ENCODE peak calls at places on chromosomes 4 and X, in five cellular contexts. Q, K, D, X and S are unnamed samples.

GRCh38 chr4:1382776-1383727 is 23.2 kb downstream of the NKX1-1 start:
- DNase-seq in K (no peak), X (no peak), Q (no peak), D (no peak), S (no peak)

GRCh38 chr4:90328558-90328957 is 201.4 kb downstream of the CCSER1 start:
- DNase-seq in D (no peak), K (no peak), X (no peak), Q (no peak), S (peak; percentile 44)

GRCh38 chrX:13119386-13119785 is 75.0 kb upstream of the FAM9C start:
- DNase-seq in Q (no peak), K (no peak), X (no peak), D (no peak), S (no peak)

GRCh38 chr4:109962401-109962800 is 49.7 kb downstream of the EGF start:
- DNase-seq in Q (no peak), D (no peak), K (no peak), X (no peak), S (no peak)

GRCh38 chr4:184983660-184984356 is 34.5 kb upstream of the HELT start:
- DNase-seq in X (peak; percentile 42), K (peak; percentile 47), Q (no peak), D (peak; percentile 24), S (peak; percentile 95)

GRCh38 chr4:907691-908437 is 24.3 kb downstream of the GAK start:
- DNase-seq in D (no peak), X (no peak), Q (no peak), K (no peak), S (no peak)

GRCh38 chr4:140996757-140997156 is 136.5 kb downstream of the RNF150 start:
- DNase-seq in X (no peak), D (no peak), K (no peak), Q (no peak), S (no peak)

GRCh38 chr4:118765399-118765798 is 70.5 kb downstream of the SEC24D start:
- DNase-seq in D (no peak), Q (no peak), X (no peak), K (peak; percentile 57), S (no peak)

GRCh38 chrX:136204571-136204970 is 46.6 kb downstream of the MAP7D3 start:
- DNase-seq in Q (no peak), X (no peak), K (no peak), D (no peak), S (no peak)

GRCh38 chrX:84865113-84865512 is 138.6 kb upstream of the APOOL start:
- DNase-seq in D (no peak), X (no peak), K (no peak), Q (no peak), S (no peak)

GRCh38 chrX:100663651-100664050 is 19.7 kb downstream of the SRPX2 start:
- DNase-seq in Q (no peak), K (no peak), X (no peak), D (no peak), S (no peak)

GRCh38 chr4:17380347-17380746 is 131.5 kb downstream of the QDPR start:
- DNase-seq in X (no peak), D (no peak), K (no peak), Q (no peak), S (no peak)

GRCh38 chrX:29397506-29397905 is 810.3 kb downstream of the IL1RAPL1 start:
- DNase-seq in K (no peak), D (no peak), X (no peak), Q (no peak), S (no peak)

GRCh38 chr4:137443031-137443800 is 89.1 kb downstream of the PCDH18 start:
- DNase-seq in Q (no peak), D (no peak), K (no peak), X (no peak), S (no peak)

GRCh38 chrX:96764864-96765263 is 80.2 kb downstream of the DIAPH2 start:
- DNase-seq in D (no peak), X (no peak), Q (no peak), K (no peak), S (no peak)

GRCh38 chr4:150078996-150079581 is 844 bp downstream of the DCLK2 start:
- DNase-seq in X (no peak), K (no peak), Q (peak; percentile 21), D (no peak), S (peak; percentile 77)

GRCh38 chrX:58025979-58026378 is 115.7 kb upstream of the ZXDA start:
- DNase-seq in Q (no peak), D (no peak), K (peak; percentile 5), X (peak; percentile 17), S (peak; percentile 20)

DNA sequence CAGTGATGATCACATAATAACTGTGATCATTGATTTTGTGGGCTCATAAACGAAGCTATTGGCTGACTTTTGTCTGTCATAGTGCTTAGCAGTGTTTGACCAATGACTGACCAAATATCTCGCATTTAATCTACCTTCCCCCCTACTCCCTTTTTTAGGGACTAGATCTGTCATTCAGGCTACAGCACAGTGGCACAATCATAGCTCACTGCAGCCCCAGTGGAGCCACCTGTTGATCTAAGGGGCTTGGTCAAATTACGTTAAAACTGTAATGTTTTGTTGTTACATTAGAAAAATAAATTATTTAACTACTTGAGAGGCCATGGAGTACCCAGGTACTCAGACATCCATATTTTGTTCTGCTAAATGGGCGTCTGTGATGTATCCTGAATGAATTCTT is 1.5 kb downstream of the FUNDC2 start:
- DNase-seq in Q (no peak), D (no peak), X (no peak), K (no peak), S (no peak)
- H3K9ac ChIP-seq in Q (no peak overlapping the region), D (peak overlapping the region; percentile 90), X (peak overlapping the region; percentile 89), K (peak overlapping the region; percentile 49), S (peak overlapping the region; percentile 88)

GRCh38 chrX:10769165-10769564 is 148.8 kb upstream of the MID1 start:
- DNase-seq in X (no peak), D (no peak), K (peak; percentile 22), Q (no peak), S (peak; percentile 36)
- TF ChIP-seq SIN3A in X (no peak), D (no peak), K (no peak), Q (no peak), S (no peak)

DNA sequence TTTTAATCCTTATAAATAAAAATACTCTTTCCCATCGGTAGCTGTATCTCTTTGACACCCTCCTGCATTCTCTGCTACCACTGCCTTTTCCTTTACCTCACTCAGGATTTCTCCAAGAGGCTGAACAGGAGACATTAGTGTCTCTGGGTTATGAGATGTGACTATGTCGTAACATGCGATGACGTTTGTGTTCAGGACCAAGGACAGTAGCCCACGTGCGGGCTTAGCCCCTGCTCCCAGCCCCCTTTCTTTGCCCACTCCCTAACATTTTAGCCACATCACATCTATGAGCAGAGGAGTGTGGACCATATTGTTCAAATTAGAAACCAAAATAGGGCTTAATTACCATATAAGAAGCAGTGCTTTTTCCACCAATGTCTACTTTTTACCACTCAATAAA is 369.3 kb downstream of the FBXW7 start:
- DNase-seq in K (no peak), Q (no peak), D (no peak), X (no peak), S (no peak)
- TF ChIP-seq CHD2 in K (no peak), Q (no peak), D (no peak), X (no peak), S (no peak)

DNA sequence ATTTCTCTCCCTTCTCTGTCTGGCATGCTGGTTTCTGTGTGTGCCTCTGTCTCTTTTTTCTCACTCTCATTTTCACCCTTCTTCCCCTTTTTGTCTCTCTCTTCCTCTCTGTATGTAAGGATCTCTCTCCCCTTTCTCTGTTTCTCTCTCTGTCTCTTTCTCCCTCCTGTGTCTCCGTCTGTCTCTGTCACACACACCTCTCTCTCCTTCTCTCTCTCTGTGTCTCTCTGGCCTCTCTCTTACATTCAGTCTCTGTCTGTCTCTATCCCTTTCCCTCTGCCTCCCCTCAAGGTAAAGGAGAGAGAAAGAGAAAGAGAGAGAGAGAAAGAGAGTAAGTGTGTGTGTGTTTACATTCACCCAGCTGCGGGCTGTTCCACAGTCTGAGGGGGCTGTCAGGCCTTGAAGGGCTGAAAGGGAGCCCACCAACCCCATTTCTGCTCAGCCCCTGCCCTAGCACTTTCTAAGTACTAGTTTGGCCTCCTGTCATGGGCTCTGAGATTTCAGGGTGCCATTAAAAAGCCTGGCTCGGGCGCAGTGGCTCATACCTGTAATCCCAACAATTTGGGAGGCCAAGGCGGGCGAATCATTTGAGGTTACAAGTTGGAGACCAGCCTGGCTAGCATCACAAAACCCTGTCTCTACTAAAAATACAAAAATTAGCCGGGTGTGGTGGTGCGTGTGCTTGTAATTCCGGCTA is 9.6 kb upstream of the TSPYL2 start:
- DNase-seq in Q (no peak), K (no peak), X (no peak), D (no peak), S (no peak)
- H3K9ac ChIP-seq in Q (no peak overlapping the region), K (peak overlapping the region; percentile 45), X (no peak overlapping the region), D (peak overlapping the region; percentile 53), S (no peak overlapping the region)

DNA sequence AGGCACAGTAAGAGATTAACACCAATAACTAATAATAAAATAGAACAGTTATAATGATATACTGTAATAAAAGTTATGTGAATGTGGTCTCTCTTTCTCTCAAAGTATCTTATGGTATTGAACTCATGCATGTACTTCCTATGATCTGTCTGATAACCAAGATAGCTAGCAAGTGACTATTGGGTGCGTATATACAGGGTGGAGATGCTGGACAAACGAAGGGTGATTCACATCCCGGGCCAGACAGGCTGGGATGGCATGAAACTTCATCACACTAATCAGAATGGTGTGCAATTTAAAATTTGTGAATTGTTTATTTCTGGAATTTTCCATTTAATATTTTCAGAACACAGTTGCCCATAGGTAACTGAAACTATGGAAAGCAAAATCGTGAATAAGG is 96.8 kb downstream of the PHEX start:
- DNase-seq in K (no peak), D (no peak), Q (no peak), X (no peak), S (no peak)
- TF ChIP-seq SIN3A in K (no peak), D (no peak), Q (no peak), X (no peak), S (no peak)

GRCh38 chrX:115147220-115147619 is 42.0 kb upstream of the RBMXL3 start:
- DNase-seq in K (peak; percentile 16), D (no peak), Q (no peak), X (no peak), S (peak; percentile 6)
- TF ChIP-seq CHD2 in K (no peak), D (no peak), Q (no peak), X (no peak), S (no peak)

GRCh38 chr4:88599714-88600113 is 7.4 kb downstream of the HERC3 start:
- DNase-seq in D (no peak), Q (no peak), X (no peak), K (no peak), S (no peak)
- H3K9ac ChIP-seq in D (no peak overlapping the region), Q (no peak overlapping the region), X (no peak overlapping the region), K (no peak overlapping the region), S (peak overlapping the region; percentile 75)

DNA sequence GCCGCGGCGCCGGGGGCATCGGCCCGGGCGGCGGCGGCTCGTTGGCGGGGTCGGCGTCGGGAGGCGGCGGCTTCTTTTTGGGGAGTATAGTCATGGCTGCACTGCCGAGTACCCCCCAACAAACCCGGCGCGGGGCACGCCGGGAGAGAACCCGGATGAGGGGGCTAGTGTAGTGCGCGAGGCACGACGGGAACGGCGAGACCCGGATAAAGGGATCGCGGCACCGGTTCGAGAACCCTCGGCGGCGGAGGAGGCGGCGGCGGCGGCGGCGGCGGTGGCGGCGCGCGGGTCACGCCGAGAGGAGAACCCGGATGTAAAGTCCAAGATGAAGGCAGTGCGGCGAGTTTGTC is at the start of gene OTUD5:
- DNase-seq in K (peak; percentile 77), X (peak; percentile 39), D (no peak), Q (no peak), S (peak; percentile 94)
- TF ChIP-seq SIN3A in K (no peak), X (no peak), D (no peak), Q (no peak), S (no peak)